ENCODE peak calls at places on chromosomes 12 and 14, in ten cellular contexts. X is iPS-NIHi11; T is stimulated activated CD4-positive, alpha-beta T cell treated with anti-CD3 and anti-CD28 coated beads, Interleukin-4, amount 100 ng/mL, for 1 hour; I is activated CD4-positive, CD25-positive, alpha-beta regulatory T cell; R is activated CD4-positive, alpha-beta T cell treated with anti-CD3 and anti-CD28 coated beads, Interleukin-2, amount 50 U/mL, for 48 hours; Y is GM20000; U is posterior vena cava; C is gastrocnemius medialis; A is HTR-8/SVneo; G is H54. V is an unnamed sample.
A peak's percentile ranks its signal among the peaks of the same experiment; 100 is the strongest.

GRCh38 chr12:79183003-79183402 is 318.4 kb downstream of the SYT1 start:
- DNase-seq in C (no peak), Y (no peak), I (no peak), A (no peak), X (no peak), G (no peak), U (no peak), R (no peak), T (no peak), V (peak; percentile 14)

GRCh38 chr14:101575581-101575980 is 14.3 kb downstream of the DIO3 start:
- DNase-seq in G (no peak), I (no peak), X (no peak), A (no peak), U (no peak), R (no peak), T (no peak), Y (no peak), C (no peak), V (no peak)

GRCh38 chr12:42255221-42255874 is 17.3 kb upstream of the YAF2 start:
- DNase-seq in I (no peak), G (no peak), Y (no peak), U (no peak), T (no peak), X (no peak), C (no peak), R (no peak), A (no peak), V (no peak)

GRCh38 chr14:36660736-36661505 is 739 bp upstream of the PAX9 start:
- DNase-seq in X (no peak), U (no peak), Y (no peak), A (no peak), C (no peak), G (no peak), T (no peak), R (no peak), I (no peak), V (no peak)

GRCh38 chr14:24310666-24311604 is at the start of gene LTB4R:
- DNase-seq in T (peak; percentile 61), I (no peak), U (peak; percentile 92), A (no peak), X (no peak), Y (peak; percentile 85), R (peak; percentile 67), G (no peak), C (peak; percentile 74), V (peak; percentile 36)

GRCh38 chr12:130920711-130921381 is 32.9 kb upstream of the ADGRD1 start:
- DNase-seq in A (peak; percentile 37), R (no peak), X (no peak), Y (no peak), U (peak; percentile 95), I (no peak), T (no peak), C (peak; percentile 82), G (no peak), V (peak; percentile 25)

GRCh38 chr12:104080764-104081163 is 16.4 kb downstream of the HCFC2 start:
- DNase-seq in R (no peak), A (no peak), Y (no peak), C (no peak), G (no peak), T (no peak), U (no peak), I (no peak), X (no peak), V (no peak)

GRCh38 chr12:120229071-120229582 is 28.2 kb upstream of the RPLP0 start:
- DNase-seq in U (no peak), I (no peak), Y (no peak), R (no peak), A (no peak), X (no peak), G (no peak), T (no peak), C (peak; percentile 49), V (no peak)

GRCh38 chr12:132360906-132361777 is 31.8 kb upstream of the GALNT9 start:
- DNase-seq in R (no peak), Y (no peak), X (no peak), A (no peak), U (peak; percentile 61), G (no peak), T (no peak), I (no peak), C (no peak), V (no peak)

GRCh38 chr12:91893476-91893875 is 252.2 kb downstream of the BTG1 start:
- DNase-seq in A (no peak), U (no peak), R (no peak), I (no peak), T (no peak), G (no peak), Y (no peak), C (no peak), X (no peak), V (no peak)

GRCh38 chr14:41604793-41605534 is 1.7 kb upstream of the LRFN5 start:
- DNase-seq in T (no peak), Y (no peak), U (no peak), X (peak; percentile 55), I (no peak), A (no peak), R (peak; percentile 2), C (no peak), G (no peak), V (no peak)

GRCh38 chr12:56034586-56035332 is 7.0 kb upstream of the RPS26 start:
- DNase-seq in T (no peak), A (no peak), X (no peak), R (no peak), Y (no peak), C (no peak), U (no peak), I (no peak), G (no peak), V (no peak)

GRCh38 chr14:89848165-89848564 is 106.4 kb downstream of the EFCAB11 start:
- DNase-seq in T (no peak), C (no peak), X (no peak), R (no peak), Y (no peak), A (no peak), I (no peak), U (no peak), G (no peak), V (peak; percentile 37)

GRCh38 chr12:89067436-89067835 is 284.9 kb downstream of the DUSP6 start:
- DNase-seq in X (no peak), G (peak; percentile 22), I (no peak), U (no peak), R (no peak), A (peak; percentile 3), T (no peak), C (no peak), Y (no peak), V (peak; percentile 90)

GRCh38 chr14:32662234-32662633 is 276.4 kb upstream of the NPAS3 start:
- DNase-seq in Y (no peak), R (no peak), G (no peak), A (no peak), C (no peak), U (no peak), I (no peak), X (no peak), T (no peak), V (peak; percentile 35)

GRCh38 chr12:47577213-47577612 is 128.6 kb downstream of the RPAP3 start:
- DNase-seq in X (no peak), R (no peak), T (no peak), I (no peak), U (no peak), A (no peak), C (no peak), G (no peak), Y (no peak), V (no peak)

GRCh38 chr12:63052696-63053095 is 98.3 kb downstream of the AVPR1A start:
- DNase-seq in R (no peak), I (no peak), C (no peak), U (no peak), Y (no peak), A (no peak), T (no peak), X (no peak), G (no peak), V (no peak)

GRCh38 chr14:71138236-71139057 is 231.2 kb downstream of the PCNX1 start:
- DNase-seq in C (no peak), T (no peak), G (no peak), A (no peak), I (no peak), R (no peak), Y (no peak), U (no peak), X (no peak), V (no peak)

GRCh38 chr14:26593377-26593776 is 4.5 kb downstream of the NOVA1 start:
- DNase-seq in C (no peak), G (no peak), Y (no peak), A (no peak), R (no peak), I (no peak), X (no peak), U (no peak), T (no peak), V (no peak)

GRCh38 chr14:101134161-101134631 is 230.7 kb upstream of the RTL1 start:
- DNase-seq in T (no peak), C (no peak), I (no peak), Y (no peak), U (no peak), G (no peak), X (no peak), R (no peak), A (no peak), V (no peak)

GRCh38 chr14:73261075-73261474 is 23.8 kb downstream of the PAPLN start:
- DNase-seq in I (no peak), X (no peak), C (no peak), Y (no peak), A (no peak), T (no peak), U (no peak), G (no peak), R (no peak), V (no peak)

GRCh38 chr12:64039285-64039871 is 182.7 kb downstream of the KICS2 start:
- DNase-seq in X (no peak), U (no peak), R (no peak), G (no peak), C (no peak), I (no peak), T (no peak), Y (no peak), A (no peak), V (peak; percentile 29)

GRCh38 chr12:14367097-14367661 is 1.7 kb downstream of the ATF7IP start:
- DNase-seq in X (no peak), U (no peak), R (no peak), T (no peak), C (no peak), G (no peak), I (no peak), Y (peak; percentile 58), A (no peak), V (no peak)

GRCh38 chr12:106386836-106387555 is 29.4 kb downstream of the POLR3B start:
- DNase-seq in X (no peak), C (no peak), G (no peak), Y (no peak), T (no peak), I (no peak), A (no peak), U (no peak), R (no peak), V (no peak)

GRCh38 chr14:93048843-93049242 is 66.9 kb downstream of the ITPK1 start:
- DNase-seq in C (no peak), G (no peak), X (no peak), A (no peak), U (no peak), R (no peak), Y (no peak), I (no peak), T (no peak), V (no peak)

GRCh38 chr12:57548488-57548887 is 1.4 kb upstream of the KIF5A start:
- DNase-seq in U (peak; percentile 40), G (no peak), I (no peak), A (no peak), T (no peak), X (no peak), R (no peak), Y (peak; percentile 42), C (no peak), V (no peak)

GRCh38 chr12:112418596-112419268 is at the start of gene PTPN11:
- DNase-seq in I (peak; percentile 88), T (peak; percentile 92), C (peak; percentile 82), U (peak; percentile 97), A (peak; percentile 78), X (peak; percentile 92), G (peak; percentile 69), R (peak; percentile 92), Y (peak; percentile 91), V (peak; percentile 76)

GRCh38 chr12:30850684-30851083 is 75.9 kb upstream of the TSPAN11 start:
- DNase-seq in X (no peak), U (no peak), C (no peak), Y (no peak), G (no peak), T (no peak), A (no peak), I (no peak), R (no peak), V (no peak)